ENCODE peak calls at places on chromosomes 11 and 22, in six cellular contexts. One of them, this sample, is unnamed. For H3K4me1, the result is how much of the 10 kb centered on the place peaks cover.

GRCh38 chr11:74937696-74938475 is 11.0 kb downstream of the XRRA1 start:
- DNase-seq in CD8-positive, alpha-beta T cell: no peak
- DNase-seq in spleen: no peak
- DNase-seq in A549: no peak
- DNase-seq in colonic mucosa: no peak
- DNase-seq in IMR-90: peak
- DNase-seq in this sample: no peak

GRCh38 chr11:130449996-130450419 is 1.6 kb downstream of the ADAMTS15 start:
- DNase-seq in spleen: no peak
- DNase-seq in CD8-positive, alpha-beta T cell: no peak
- DNase-seq in IMR-90: peak
- DNase-seq in A549: no peak
- DNase-seq in colonic mucosa: peak
- DNase-seq in this sample: peak

GRCh38 chr11:74686792-74687191 is 44.4 kb downstream of the CHRDL2 start:
- DNase-seq in CD8-positive, alpha-beta T cell: no peak
- DNase-seq in IMR-90: peak
- DNase-seq in spleen: peak
- DNase-seq in colonic mucosa: no peak
- DNase-seq in A549: no peak
- DNase-seq in this sample: no peak

GRCh38 chr22:19494676-19495173 is 15.0 kb downstream of the CDC45 start:
- DNase-seq in IMR-90: no peak
- DNase-seq in colonic mucosa: no peak
- DNase-seq in CD8-positive, alpha-beta T cell: no peak
- DNase-seq in spleen: no peak
- DNase-seq in A549: no peak
- DNase-seq in this sample: no peak

GRCh38 chr11:130592056-130592455 is 143.6 kb downstream of the ADAMTS15 start:
- DNase-seq in A549: no peak
- DNase-seq in spleen: no peak
- DNase-seq in CD8-positive, alpha-beta T cell: no peak
- DNase-seq in colonic mucosa: no peak
- DNase-seq in IMR-90: peak
- DNase-seq in this sample: no peak

GRCh38 chr11:110474578-110474977 is 44.8 kb downstream of the FDX1 start:
- DNase-seq in colonic mucosa: no peak
- DNase-seq in IMR-90: no peak
- DNase-seq in CD8-positive, alpha-beta T cell: no peak
- DNase-seq in A549: no peak
- DNase-seq in spleen: no peak
- DNase-seq in this sample: no peak

GRCh38 chr11:15613231-15613630 is 498.5 kb downstream of the INSC start:
- DNase-seq in colonic mucosa: no peak
- DNase-seq in IMR-90: peak
- DNase-seq in spleen: no peak
- DNase-seq in A549: no peak
- DNase-seq in CD8-positive, alpha-beta T cell: no peak
- DNase-seq in this sample: no peak

GRCh38 chr11:83241291-83241946 is 44.7 kb downstream of the CCDC90B start:
- DNase-seq in colonic mucosa: peak
- DNase-seq in CD8-positive, alpha-beta T cell: no peak
- DNase-seq in spleen: no peak
- DNase-seq in A549: peak
- DNase-seq in IMR-90: peak
- DNase-seq in this sample: peak

GRCh38 chr22:50621491-50621880 is 6.5 kb downstream of the ARSA start:
- DNase-seq in CD8-positive, alpha-beta T cell: peak
- DNase-seq in A549: no peak
- DNase-seq in spleen: peak
- DNase-seq in IMR-90: no peak
- DNase-seq in colonic mucosa: no peak
- DNase-seq in this sample: peak

GRCh38 chr11:57476883-57477506 is 16.7 kb downstream of the RTN4RL2 start:
- DNase-seq in spleen: peak
- DNase-seq in CD8-positive, alpha-beta T cell: no peak
- DNase-seq in A549: peak
- DNase-seq in IMR-90: peak
- DNase-seq in colonic mucosa: peak
- DNase-seq in this sample: no peak

GRCh38 chr22:43879901-43880742 is 11.7 kb downstream of the PNPLA5 start:
- DNase-seq in colonic mucosa: no peak
- DNase-seq in A549: no peak
- DNase-seq in CD8-positive, alpha-beta T cell: no peak
- DNase-seq in IMR-90: no peak
- DNase-seq in spleen: peak
- DNase-seq in this sample: no peak

GRCh38 chr11:109956124-109956793 is 136.9 kb upstream of the ZC3H12C start:
- DNase-seq in spleen: no peak
- DNase-seq in CD8-positive, alpha-beta T cell: no peak
- DNase-seq in IMR-90: no peak
- DNase-seq in A549: no peak
- DNase-seq in colonic mucosa: no peak
- DNase-seq in this sample: no peak

GRCh38 chr11:793556-793955 is 3.7 kb upstream of the CEND1 start:
- DNase-seq in A549: no peak
- DNase-seq in colonic mucosa: no peak
- DNase-seq in CD8-positive, alpha-beta T cell: no peak
- DNase-seq in spleen: no peak
- DNase-seq in IMR-90: no peak
- DNase-seq in this sample: peak

GRCh38 chr22:22907551-22908494 is 20.2 kb downstream of the IGLL5 start:
- DNase-seq in IMR-90: no peak
- DNase-seq in CD8-positive, alpha-beta T cell: no peak
- DNase-seq in spleen: peak
- DNase-seq in colonic mucosa: no peak
- DNase-seq in A549: no peak
- DNase-seq in this sample: no peak

GRCh38 chr11:80873309-80873999 is 1432.6 kb upstream of the TENM4 start:
- DNase-seq in colonic mucosa: no peak
- DNase-seq in A549: no peak
- DNase-seq in CD8-positive, alpha-beta T cell: no peak
- DNase-seq in spleen: no peak
- DNase-seq in IMR-90: no peak
- DNase-seq in this sample: no peak

GRCh38 chr11:22703561-22703960 is 37.1 kb downstream of the GAS2 start:
- DNase-seq in A549: no peak
- DNase-seq in colonic mucosa: no peak
- DNase-seq in spleen: no peak
- DNase-seq in IMR-90: peak
- DNase-seq in CD8-positive, alpha-beta T cell: no peak
- DNase-seq in this sample: peak

GRCh38 chr11:11620251-11620965 is 1.4 kb downstream of the GALNT18 start:
- DNase-seq in spleen: peak
- DNase-seq in A549: peak
- DNase-seq in colonic mucosa: peak
- DNase-seq in IMR-90: peak
- DNase-seq in CD8-positive, alpha-beta T cell: no peak
- DNase-seq in this sample: peak

GRCh38 chr11:63280920-63281319 is 37.5 kb upstream of the SLC22A25 start:
- DNase-seq in IMR-90: no peak
- DNase-seq in A549: no peak
- DNase-seq in colonic mucosa: no peak
- DNase-seq in CD8-positive, alpha-beta T cell: no peak
- DNase-seq in spleen: no peak
- DNase-seq in this sample: no peak

GRCh38 chr11:287821-288327 is 1.1 kb upstream of the PGGHG start:
- DNase-seq in colonic mucosa: no peak
- DNase-seq in A549: no peak
- DNase-seq in spleen: peak
- DNase-seq in IMR-90: no peak
- DNase-seq in CD8-positive, alpha-beta T cell: no peak
- DNase-seq in this sample: no peak

GRCh38 chr11:64250875-64251721 is at the start of gene PLCB3:
- DNase-seq in A549: no peak
- DNase-seq in spleen: peak
- DNase-seq in CD8-positive, alpha-beta T cell: peak
- DNase-seq in IMR-90: no peak
- DNase-seq in colonic mucosa: no peak
- DNase-seq in this sample: peak

GRCh38 chr11:44775366-44776356 is 48.9 kb downstream of the TSPAN18 start:
- DNase-seq in IMR-90: peak
- DNase-seq in A549: peak
- DNase-seq in CD8-positive, alpha-beta T cell: peak
- DNase-seq in colonic mucosa: peak
- DNase-seq in spleen: peak
- DNase-seq in this sample: peak

GRCh38 chr11:102010776-102011500 is 36.3 kb upstream of the CFAP300 start:
- DNase-seq in A549: peak
- DNase-seq in IMR-90: peak
- DNase-seq in spleen: no peak
- DNase-seq in CD8-positive, alpha-beta T cell: no peak
- DNase-seq in colonic mucosa: peak
- DNase-seq in this sample: peak

GRCh38 chr22:17368727-17369552 is at the start of gene CECR2:
- DNase-seq in A549: peak
- DNase-seq in CD8-positive, alpha-beta T cell: no peak
- DNase-seq in colonic mucosa: peak
- DNase-seq in spleen: peak
- DNase-seq in IMR-90: no peak
- DNase-seq in this sample: peak

GRCh38 chr11:64854534-64855502 is 10.4 kb upstream of the CDC42BPG start:
- DNase-seq in IMR-90: peak
- DNase-seq in colonic mucosa: peak
- DNase-seq in A549: peak
- DNase-seq in CD8-positive, alpha-beta T cell: no peak
- DNase-seq in spleen: peak
- DNase-seq in this sample: peak

GRCh38 chr22:37601540-37602442 is 6.8 kb upstream of the GGA1 start:
- DNase-seq in spleen: no peak
- DNase-seq in colonic mucosa: peak
- DNase-seq in IMR-90: peak
- DNase-seq in CD8-positive, alpha-beta T cell: no peak
- DNase-seq in A549: peak
- DNase-seq in this sample: peak

GRCh38 chr11:73194593-73194992 is 23.5 kb upstream of the P2RY2 start:
- DNase-seq in A549: peak
- DNase-seq in CD8-positive, alpha-beta T cell: no peak
- DNase-seq in colonic mucosa: peak
- DNase-seq in IMR-90: no peak
- DNase-seq in spleen: no peak
- DNase-seq in this sample: no peak

GRCh38 chr11:88015170-88015569 is 160.1 kb downstream of the RAB38 start:
- DNase-seq in IMR-90: no peak
- DNase-seq in colonic mucosa: no peak
- DNase-seq in CD8-positive, alpha-beta T cell: no peak
- DNase-seq in spleen: no peak
- DNase-seq in A549: no peak
- DNase-seq in this sample: no peak

GRCh38 chr22:46267431-46268279 is at the start of gene TTC38:
- DNase-seq in colonic mucosa: peak
- DNase-seq in A549: peak
- DNase-seq in IMR-90: peak
- DNase-seq in spleen: peak
- DNase-seq in CD8-positive, alpha-beta T cell: peak
- DNase-seq in this sample: peak

GRCh38 chr22:46259374-46259773 is 3.8 kb downstream of the PKDREJ start:
- DNase-seq in colonic mucosa: no peak
- DNase-seq in spleen: no peak
- DNase-seq in IMR-90: no peak
- DNase-seq in CD8-positive, alpha-beta T cell: no peak
- DNase-seq in A549: no peak
- DNase-seq in this sample: no peak

GRCh38 chr22:46260038-46260437 is 3.1 kb downstream of the PKDREJ start:
- DNase-seq in colonic mucosa: no peak
- DNase-seq in CD8-positive, alpha-beta T cell: no peak
- DNase-seq in spleen: no peak
- DNase-seq in A549: no peak
- DNase-seq in IMR-90: no peak
- DNase-seq in this sample: no peak

GRCh38 chr22:46263208-46263575 is at the start of gene PKDREJ:
- DNase-seq in A549: no peak
- DNase-seq in colonic mucosa: no peak
- DNase-seq in IMR-90: no peak
- DNase-seq in CD8-positive, alpha-beta T cell: no peak
- DNase-seq in spleen: no peak
- DNase-seq in this sample: no peak

GRCh38 chr22:46262449-46263207 is 515 bp downstream of the PKDREJ start:
- DNase-seq in IMR-90: peak
- DNase-seq in CD8-positive, alpha-beta T cell: no peak
- DNase-seq in A549: no peak
- DNase-seq in spleen: peak
- DNase-seq in colonic mucosa: peak
- DNase-seq in this sample: no peak
- H3K4me3 ChIP-seq in IMR-90: no peak
- H3K4me3 ChIP-seq in CD8-positive, alpha-beta T cell: no peak
- H3K4me3 ChIP-seq in A549: no peak
- H3K4me3 ChIP-seq in spleen: no peak
- H3K4me3 ChIP-seq in colonic mucosa: no peak
- H3K4me3 ChIP-seq in this sample: no peak

DNA sequence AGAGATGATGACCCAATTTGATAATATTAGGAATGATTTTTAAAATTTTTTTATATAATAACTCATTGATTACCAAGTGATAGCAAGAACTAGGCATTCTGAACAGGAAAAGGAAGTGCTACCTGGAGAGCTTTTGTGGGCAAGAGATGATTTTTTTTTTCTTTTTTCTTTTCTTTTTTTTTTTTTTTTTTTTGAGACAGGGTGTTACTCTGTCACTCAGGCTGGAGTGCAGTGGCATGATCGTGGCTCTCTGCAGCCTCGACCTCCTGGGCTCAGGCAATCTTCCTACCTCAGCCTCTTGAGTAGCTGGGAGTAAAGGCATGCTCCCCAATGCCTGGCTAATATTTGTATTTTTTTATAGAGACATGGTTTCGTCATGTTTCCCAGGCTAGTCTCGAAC is 40.4 kb downstream of the TNRC6B start:
- DNase-seq in colonic mucosa: peak
- DNase-seq in spleen: no peak
- DNase-seq in IMR-90: no peak
- DNase-seq in A549: no peak
- DNase-seq in CD8-positive, alpha-beta T cell: no peak
- DNase-seq in this sample: no peak
- H3K4me1 ChIP-seq in colonic mucosa: under half
- H3K4me1 ChIP-seq in spleen: half or more
- H3K4me1 ChIP-seq in IMR-90: under half
- H3K4me1 ChIP-seq in A549: under half
- H3K4me1 ChIP-seq in CD8-positive, alpha-beta T cell: half or more
- H3K4me1 ChIP-seq in this sample: under half

DNA sequence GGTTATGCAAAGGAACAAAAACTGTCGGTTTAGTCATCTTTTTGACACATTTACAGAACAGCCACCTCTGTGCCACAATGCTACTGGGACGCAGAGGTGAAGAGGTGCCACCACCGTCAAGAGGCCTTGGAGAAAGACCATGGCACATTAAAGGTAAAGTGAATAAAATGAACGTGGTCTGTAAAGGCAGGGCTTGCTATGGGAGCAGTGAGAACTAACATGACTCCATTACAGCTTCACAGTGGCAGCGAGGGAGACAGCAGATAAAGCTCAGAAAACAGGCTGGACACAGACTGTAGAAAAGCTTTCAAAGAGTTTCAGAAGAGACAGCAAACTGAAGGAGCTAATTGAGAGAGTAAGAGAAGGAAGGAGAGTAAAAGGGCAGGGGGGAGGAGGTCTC is 102.9 kb downstream of the GAB2 start:
- DNase-seq in colonic mucosa: no peak
- DNase-seq in A549: no peak
- DNase-seq in CD8-positive, alpha-beta T cell: no peak
- DNase-seq in spleen: no peak
- DNase-seq in IMR-90: no peak
- DNase-seq in this sample: no peak
- H3K4me3 ChIP-seq in colonic mucosa: no peak
- H3K4me3 ChIP-seq in A549: no peak
- H3K4me3 ChIP-seq in CD8-positive, alpha-beta T cell: no peak
- H3K4me3 ChIP-seq in spleen: no peak
- H3K4me3 ChIP-seq in IMR-90: no peak
- H3K4me3 ChIP-seq in this sample: no peak

GRCh38 chr11:68329496-68329895 is 17.1 kb downstream of the LRP5 start:
- DNase-seq in CD8-positive, alpha-beta T cell: no peak
- DNase-seq in colonic mucosa: no peak
- DNase-seq in IMR-90: no peak
- DNase-seq in A549: no peak
- DNase-seq in spleen: no peak
- DNase-seq in this sample: no peak
- H3K4me1 ChIP-seq in CD8-positive, alpha-beta T cell: half or more
- H3K4me1 ChIP-seq in colonic mucosa: under half
- H3K4me1 ChIP-seq in IMR-90: under half
- H3K4me1 ChIP-seq in A549: under half
- H3K4me1 ChIP-seq in spleen: half or more
- H3K4me1 ChIP-seq in this sample: under half

This sample was measured in SJCRH30.